ENCODE peak calls at places on chromosomes 13 and 19, in four cellular contexts. One of them, this sample, is unnamed.

GRCh38 chr13:42532561-42533335 is 41.2 kb upstream of the TNFSF11 start:
- DNase-seq in K562: no peak
- DNase-seq in GM12878: peak; percentile 70
- DNase-seq in H1: no peak
- DNase-seq in this sample: no peak

GRCh38 chr13:98206946-98207345 is 29.9 kb upstream of the RNF113B start:
- DNase-seq in H1: no peak
- DNase-seq in GM12878: no peak
- DNase-seq in K562: no peak
- DNase-seq in this sample: no peak

GRCh38 chr19:6032827-6033226 is 54.9 kb upstream of the RANBP3 start:
- DNase-seq in K562: no peak
- DNase-seq in GM12878: no peak
- DNase-seq in H1: peak; percentile 16
- DNase-seq in this sample: no peak

GRCh38 chr13:62879071-62879470 is 1463.4 kb upstream of the PCDH20 start:
- DNase-seq in K562: no peak
- DNase-seq in GM12878: no peak
- DNase-seq in H1: no peak
- DNase-seq in this sample: no peak

GRCh38 chr13:94674609-94675348 is 37.6 kb downstream of the SOX21 start:
- DNase-seq in H1: peak; percentile 85
- DNase-seq in K562: peak; percentile 65
- DNase-seq in GM12878: no peak
- DNase-seq in this sample: peak; percentile 59

GRCh38 chr13:75091707-75092106 is 390.3 kb downstream of the TBC1D4 start:
- DNase-seq in K562: no peak
- DNase-seq in GM12878: no peak
- DNase-seq in H1: no peak
- DNase-seq in this sample: no peak

GRCh38 chr19:55596304-55596703 is 3.0 kb downstream of the FIZ1 start:
- DNase-seq in GM12878: no peak
- DNase-seq in H1: no peak
- DNase-seq in K562: no peak
- DNase-seq in this sample: no peak

GRCh38 chr19:23980805-23981204 is 66.1 kb downstream of the ZNF726 start:
- DNase-seq in GM12878: no peak
- DNase-seq in K562: no peak
- DNase-seq in H1: no peak
- DNase-seq in this sample: no peak

GRCh38 chr13:33191425-33192221 is 93.9 kb downstream of the STARD13 start:
- DNase-seq in H1: no peak
- DNase-seq in K562: no peak
- DNase-seq in GM12878: no peak
- DNase-seq in this sample: no peak

DNA sequence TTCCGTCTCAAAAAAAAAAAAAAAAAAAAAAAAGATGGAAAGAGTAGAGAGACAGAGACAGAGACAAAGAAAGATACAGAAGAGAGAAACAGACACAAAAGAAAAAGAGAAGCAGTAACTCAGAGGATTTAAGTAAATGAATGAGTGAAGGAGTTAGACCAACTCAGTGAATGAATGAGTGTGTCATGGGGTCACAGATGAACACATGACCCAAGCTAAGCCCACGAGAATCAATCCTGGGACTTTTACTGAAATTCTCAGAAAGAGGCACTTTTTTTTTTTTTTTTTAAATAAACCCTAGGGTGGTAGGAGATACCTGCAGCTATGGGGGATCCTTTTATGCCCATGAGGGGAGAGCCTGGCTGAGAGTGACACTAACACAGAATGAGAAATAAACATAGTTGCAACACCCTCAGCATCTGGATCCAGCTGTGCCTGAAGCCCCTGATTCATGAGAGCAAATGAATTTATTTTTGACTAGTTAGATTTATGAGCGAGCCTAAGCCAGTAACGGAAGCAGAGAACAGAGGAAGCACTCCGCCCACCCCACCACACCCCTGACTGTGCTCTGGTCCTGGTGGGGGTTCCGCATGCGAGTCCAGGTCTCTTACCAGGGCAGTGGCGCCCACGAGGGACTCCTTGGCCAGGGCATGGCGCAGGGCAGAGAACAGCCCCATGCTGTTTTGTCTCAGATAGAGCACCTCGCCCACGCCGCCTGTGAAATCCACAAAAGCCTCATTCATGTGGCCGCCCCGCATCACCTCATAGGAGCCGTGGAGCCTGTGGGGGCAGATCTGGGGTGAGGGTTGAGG is 4.6 kb downstream of the CAPN12 start:
- DNase-seq in H1: no peak
- DNase-seq in GM12878: no peak
- DNase-seq in K562: no peak
- DNase-seq in this sample: no peak
- TF ChIP-seq BRCA1 in H1: no peak
- TF ChIP-seq BRCA1 in GM12878: no peak
- TF ChIP-seq BRCA1 in K562: no peak
- TF ChIP-seq BRCA1 in this sample: no peak

DNA sequence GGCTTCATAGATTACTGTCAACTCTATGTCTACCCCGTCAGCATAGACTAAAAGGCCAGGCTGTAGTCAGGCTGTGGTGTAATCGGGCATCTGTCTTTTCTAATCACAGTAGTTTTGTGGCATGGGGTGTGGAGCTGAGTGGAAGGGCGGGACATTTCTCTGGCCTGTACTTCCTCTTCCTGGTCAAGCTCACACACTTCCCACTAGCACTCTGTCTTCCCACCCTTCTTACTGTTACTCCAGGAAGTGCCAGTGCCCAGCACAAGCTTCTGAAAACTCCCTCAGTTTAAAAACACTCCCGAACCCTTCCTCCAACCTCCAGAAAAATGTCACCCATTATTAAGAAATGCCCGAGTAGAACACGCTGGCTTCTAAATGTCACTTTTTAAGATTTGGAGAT is 229.8 kb downstream of the KLF5 start:
- DNase-seq in GM12878: no peak
- DNase-seq in K562: no peak
- DNase-seq in H1: no peak
- DNase-seq in this sample: no peak
- TF ChIP-seq BRCA1 in GM12878: no peak
- TF ChIP-seq BRCA1 in K562: no peak
- TF ChIP-seq BRCA1 in H1: no peak
- TF ChIP-seq BRCA1 in this sample: no peak

GRCh38 chr19:51185069-51185867 is 39.6 kb upstream of the CD33 start:
- DNase-seq in K562: no peak
- DNase-seq in H1: no peak
- DNase-seq in GM12878: no peak
- DNase-seq in this sample: no peak
- TF ChIP-seq BRCA1 in K562: no peak
- TF ChIP-seq BRCA1 in H1: no peak
- TF ChIP-seq BRCA1 in GM12878: no peak
- TF ChIP-seq BRCA1 in this sample: no peak

GRCh38 chr13:112693831-112694497 is 4.1 kb downstream of the ATP11A start:
- DNase-seq in H1: no peak
- DNase-seq in K562: no peak
- DNase-seq in GM12878: no peak
- DNase-seq in this sample: no peak

GRCh38 chr13:112699318-112699918 is 9.6 kb downstream of the ATP11A start:
- DNase-seq in H1: no peak
- DNase-seq in K562: no peak
- DNase-seq in GM12878: no peak
- DNase-seq in this sample: peak; percentile 29

GRCh38 chr13:112697756-112698655 is 8.2 kb downstream of the ATP11A start:
- DNase-seq in H1: no peak
- DNase-seq in K562: no peak
- DNase-seq in GM12878: no peak
- DNase-seq in this sample: peak; percentile 53

GRCh38 chr13:112696001-112696868 is 6.4 kb downstream of the ATP11A start:
- DNase-seq in GM12878: no peak
- DNase-seq in K562: no peak
- DNase-seq in H1: no peak
- DNase-seq in this sample: no peak

GRCh38 chr13:112696869-112697465 is 7.1 kb downstream of the ATP11A start:
- DNase-seq in GM12878: no peak
- DNase-seq in H1: no peak
- DNase-seq in K562: no peak
- DNase-seq in this sample: no peak
- TF ChIP-seq BRCA1 in GM12878: no peak
- TF ChIP-seq BRCA1 in H1: no peak
- TF ChIP-seq BRCA1 in K562: no peak
- TF ChIP-seq BRCA1 in this sample: no peak

GRCh38 chr19:38617283-38617763 is 430 bp downstream of the MAP4K1 start:
- DNase-seq in H1: no peak
- DNase-seq in GM12878: peak; percentile 9
- DNase-seq in K562: no peak
- DNase-seq in this sample: no peak
- TF ChIP-seq BRCA1 in H1: no peak
- TF ChIP-seq BRCA1 in GM12878: no peak
- TF ChIP-seq BRCA1 in K562: no peak
- TF ChIP-seq BRCA1 in this sample: no peak

GRCh38 chr13:106917024-106917491 is 349.1 kb upstream of the ARGLU1 start:
- DNase-seq in H1: peak; percentile 58
- DNase-seq in GM12878: no peak
- DNase-seq in K562: no peak
- DNase-seq in this sample: no peak
- TF ChIP-seq BRCA1 in H1: no peak
- TF ChIP-seq BRCA1 in GM12878: no peak
- TF ChIP-seq BRCA1 in K562: no peak
- TF ChIP-seq BRCA1 in this sample: no peak